ENCODE peak calls at places on chromosomes 1 and 21, in ten cellular contexts. I, G, W, B, X, Y, Q, E, J and P are unnamed samples.

GRCh38 chr21:44793269-44794030 is 8.2 kb downstream of the UBE2G2 start:
- DNase-seq in I (peak), G (peak), W (peak), B (no peak), X (no peak), Y (peak), Q (peak), E (peak), J (peak), P (peak)

GRCh38 chr1:101996830-101997485 is at the start of gene OLFM3:
- DNase-seq in I (peak), G (no peak), W (peak), B (no peak), X (no peak), Y (no peak), Q (no peak), E (peak), J (no peak), P (peak)

GRCh38 chr1:61011514-61012263 is 70.7 kb upstream of the NFIA start:
- DNase-seq in I (no peak), G (no peak), W (no peak), B (no peak), X (no peak), Y (no peak), Q (no peak), E (no peak), J (no peak), P (no peak)

GRCh38 chr1:77672374-77672773 is 10.1 kb downstream of the ZZZ3 start:
- DNase-seq in I (no peak), G (no peak), W (no peak), B (no peak), X (no peak), Y (no peak), Q (no peak), E (no peak), J (no peak), P (no peak)

GRCh38 chr21:45469273-45470086 is 64.5 kb downstream of the COL18A1 start:
- DNase-seq in I (no peak), G (no peak), W (no peak), B (no peak), X (no peak), Y (no peak), Q (no peak), E (no peak), J (no peak), P (no peak)

GRCh38 chr1:98732985-98733781 is 71.7 kb downstream of the SNX7 start:
- DNase-seq in I (no peak), G (no peak), W (no peak), B (no peak), X (no peak), Y (peak), Q (no peak), E (no peak), J (no peak), P (no peak)

GRCh38 chr1:110916669-110917306 is 43.8 kb downstream of the CD53 start:
- DNase-seq in I (no peak), G (peak), W (peak), B (no peak), X (no peak), Y (peak), Q (no peak), E (no peak), J (no peak), P (no peak)

GRCh38 chr21:45020629-45021427 is 53.6 kb upstream of the ADARB1 start:
- DNase-seq in I (no peak), G (no peak), W (no peak), B (no peak), X (no peak), Y (no peak), Q (no peak), E (no peak), J (no peak), P (no peak)

GRCh38 chr1:68322837-68323687 is 90.7 kb upstream of the WLS start:
- DNase-seq in I (no peak), G (no peak), W (no peak), B (no peak), X (no peak), Y (no peak), Q (no peak), E (no peak), J (no peak), P (no peak)

GRCh38 chr1:59046134-59046533 is 250.8 kb upstream of the FGGY start:
- DNase-seq in I (no peak), G (no peak), W (no peak), B (no peak), X (peak), Y (no peak), Q (no peak), E (no peak), J (no peak), P (no peak)

GRCh38 chr21:42151148-42152074 is 67.5 kb upstream of the ABCG1 start:
- DNase-seq in I (no peak), G (no peak), W (no peak), B (no peak), X (no peak), Y (no peak), Q (no peak), E (no peak), J (no peak), P (no peak)

GRCh38 chr1:62796151-62796680 is 12.3 kb downstream of the ATG4C start:
- DNase-seq in I (no peak), G (no peak), W (no peak), B (no peak), X (no peak), Y (no peak), Q (no peak), E (no peak), J (no peak), P (no peak)

GRCh38 chr1:116115476-116115875 is 4.3 kb downstream of the MAB21L3 start:
- DNase-seq in I (no peak), G (no peak), W (no peak), B (no peak), X (peak), Y (no peak), Q (no peak), E (no peak), J (no peak), P (no peak)

GRCh38 chr1:91764471-91765115 is 121.4 kb downstream of the TGFBR3 start:
- DNase-seq in I (no peak), G (no peak), W (no peak), B (no peak), X (no peak), Y (no peak), Q (no peak), E (peak), J (no peak), P (no peak)

GRCh38 chr21:44365251-44365966 is 12.0 kb downstream of the TRPM2 start:
- DNase-seq in I (no peak), G (no peak), W (no peak), B (no peak), X (no peak), Y (no peak), Q (no peak), E (no peak), J (no peak), P (no peak)

GRCh38 chr1:101613549-101613948 is 376.7 kb downstream of the S1PR1 start:
- DNase-seq in I (no peak), G (no peak), W (no peak), B (no peak), X (no peak), Y (no peak), Q (no peak), E (no peak), J (no peak), P (no peak)

GRCh38 chr1:101200513-101200912 is 36.3 kb upstream of the S1PR1 start:
- DNase-seq in I (no peak), G (no peak), W (no peak), B (peak), X (peak), Y (no peak), Q (no peak), E (peak), J (no peak), P (no peak)

GRCh38 chr1:14894811-14895524 is 258.6 kb upstream of the TMEM51 start:
- DNase-seq in I (no peak), G (no peak), W (peak), B (no peak), X (no peak), Y (no peak), Q (peak), E (no peak), J (no peak), P (peak)

GRCh38 chr1:36871146-36871971 is 163.0 kb downstream of the GRIK3 start:
- DNase-seq in I (peak), G (no peak), W (no peak), B (no peak), X (no peak), Y (no peak), Q (peak), E (no peak), J (no peak), P (peak)

GRCh38 chr1:32198237-32199042 is 2.0 kb upstream of the CCDC28B start:
- DNase-seq in I (no peak), G (no peak), W (no peak), B (no peak), X (no peak), Y (no peak), Q (no peak), E (no peak), J (no peak), P (no peak)

GRCh38 chr1:216064643-216065042 is 358.6 kb downstream of the USH2A start:
- DNase-seq in I (no peak), G (no peak), W (no peak), B (no peak), X (no peak), Y (no peak), Q (no peak), E (no peak), J (no peak), P (no peak)

GRCh38 chr1:87131809-87132663 is 196.6 kb upstream of the LMO4 start:
- DNase-seq in I (peak), G (peak), W (peak), B (no peak), X (peak), Y (peak), Q (peak), E (peak), J (peak), P (peak)

GRCh38 chr21:45595574-45596295 is 47.8 kb upstream of the PCBP3 start:
- DNase-seq in I (no peak), G (no peak), W (no peak), B (no peak), X (no peak), Y (no peak), Q (no peak), E (no peak), J (no peak), P (no peak)

GRCh38 chr21:38819719-38820147 is 14.0 kb downstream of the ETS2 start:
- DNase-seq in I (no peak), G (no peak), W (peak), B (no peak), X (no peak), Y (no peak), Q (no peak), E (no peak), J (no peak), P (no peak)

GRCh38 chr1:74596770-74597169 is 76.8 kb downstream of the ERICH3 start:
- DNase-seq in I (no peak), G (no peak), W (no peak), B (no peak), X (no peak), Y (no peak), Q (no peak), E (no peak), J (no peak), P (no peak)

GRCh38 chr1:25766721-25767436 is 33.1 kb upstream of the SELENON start:
- DNase-seq in I (peak), G (no peak), W (no peak), B (no peak), X (no peak), Y (no peak), Q (peak), E (no peak), J (no peak), P (peak)

GRCh38 chr21:37139154-37139553 is 66.1 kb downstream of the TTC3 start:
- DNase-seq in I (no peak), G (no peak), W (no peak), B (no peak), X (no peak), Y (no peak), Q (no peak), E (no peak), J (no peak), P (no peak)

GRCh38 chr1:206709772-206710456 is 25.2 kb downstream of the MAPKAPK2 start:
- DNase-seq in I (no peak), G (no peak), W (no peak), B (no peak), X (no peak), Y (no peak), Q (no peak), E (no peak), J (no peak), P (peak)

GRCh38 chr1:11967028-11967547 is 13.2 kb upstream of the MFN2 start:
- DNase-seq in I (peak), G (no peak), W (peak), B (no peak), X (no peak), Y (peak), Q (peak), E (peak), J (peak), P (peak)

GRCh38 chr1:935751-936231 is 12.1 kb downstream of the SAMD11 start:
- DNase-seq in I (no peak), G (no peak), W (no peak), B (no peak), X (no peak), Y (no peak), Q (peak), E (peak), J (no peak), P (peak)

GRCh38 chr1:10210841-10211804 is 753 bp downstream of the KIF1B start:
- DNase-seq in I (peak), G (peak), W (peak), B (peak), X (peak), Y (no peak), Q (peak), E (peak), J (no peak), P (peak)

GRCh38 chr1:81801834-81802531 is 1.2 kb downstream of the ADGRL2 start:
- DNase-seq in I (peak), G (no peak), W (peak), B (no peak), X (peak), Y (no peak), Q (peak), E (peak), J (no peak), P (no peak)

GRCh38 chr1:215273838-215274516 is 191.4 kb downstream of the KCNK2 start:
- DNase-seq in I (no peak), G (no peak), W (no peak), B (peak), X (peak), Y (no peak), Q (no peak), E (no peak), J (no peak), P (no peak)

GRCh38 chr1:46903481-46903880 is 37.8 kb downstream of the CYP4A11 start:
- DNase-seq in I (no peak), G (no peak), W (no peak), B (no peak), X (no peak), Y (no peak), Q (no peak), E (no peak), J (no peak), P (no peak)

GRCh38 chr1:184210822-184211221 is 159.3 kb downstream of the TSEN15 start:
- DNase-seq in I (no peak), G (no peak), W (no peak), B (no peak), X (no peak), Y (no peak), Q (peak), E (no peak), J (no peak), P (no peak)